ENCODE peak calls at places on chromosome 11, in five cellular contexts. U is GM12878, D is A549, R is HepG2, Y is K562. G is an unnamed sample.

GRCh38 chr11:116504541-116505149 is 268.1 kb downstream of the BUD13 start:
- DNase-seq in U (no peak), D (no peak), R (no peak), Y (no peak), G (no peak)

GRCh38 chr11:45880772-45881570 is 4.5 kb upstream of the MAPK8IP1 start:
- DNase-seq in U (no peak), D (no peak), R (no peak), Y (no peak), G (no peak)

GRCh38 chr11:36141595-36141994 is 147.6 kb downstream of the COMMD9 start:
- DNase-seq in U (no peak), D (no peak), R (no peak), Y (no peak), G (no peak)

GRCh38 chr11:85835729-85836128 is 19.5 kb upstream of the CCDC83 start:
- DNase-seq in U (no peak), D (no peak), R (no peak), Y (no peak), G (no peak)

GRCh38 chr11:55106391-55106790 is 155.6 kb upstream of the TRIM48 start:
- DNase-seq in U (no peak), D (no peak), R (no peak), Y (no peak), G (peak)

GRCh38 chr11:93187290-93187689 is 10.5 kb downstream of the SLC36A4 start:
- DNase-seq in U (no peak), D (no peak), R (no peak), Y (no peak), G (no peak)

GRCh38 chr11:74988541-74989268 is at the start of gene NEU3:
- DNase-seq in U (peak), D (peak), R (peak), Y (peak), G (peak)

GRCh38 chr11:65598258-65598699 is 2.7 kb upstream of the KCNK7 start:
- DNase-seq in U (no peak), D (no peak), R (no peak), Y (no peak), G (no peak)

GRCh38 chr11:71420455-71421241 is 27.5 kb downstream of the DHCR7 start:
- DNase-seq in U (peak), D (peak), R (peak), Y (peak), G (peak)

GRCh38 chr11:132409591-132410375 is 1039.4 kb downstream of the NTM start:
- DNase-seq in U (no peak), D (no peak), R (no peak), Y (no peak), G (no peak)

GRCh38 chr11:128550967-128551522 is 36.3 kb downstream of the ETS1 start:
- DNase-seq in U (no peak), D (no peak), R (no peak), Y (no peak), G (no peak)

GRCh38 chr11:105609341-105609781 is 512 bp upstream of the GRIA4 start:
- DNase-seq in U (no peak), D (no peak), R (peak), Y (peak), G (peak)

GRCh38 chr11:44066732-44067131 is 662 bp downstream of the ACCS start:
- DNase-seq in U (no peak), D (no peak), R (no peak), Y (peak), G (peak)

GRCh38 chr11:62600367-62601113 is 1.1 kb downstream of the MTA2 start:
- DNase-seq in U (no peak), D (no peak), R (no peak), Y (peak), G (peak)

DNA sequence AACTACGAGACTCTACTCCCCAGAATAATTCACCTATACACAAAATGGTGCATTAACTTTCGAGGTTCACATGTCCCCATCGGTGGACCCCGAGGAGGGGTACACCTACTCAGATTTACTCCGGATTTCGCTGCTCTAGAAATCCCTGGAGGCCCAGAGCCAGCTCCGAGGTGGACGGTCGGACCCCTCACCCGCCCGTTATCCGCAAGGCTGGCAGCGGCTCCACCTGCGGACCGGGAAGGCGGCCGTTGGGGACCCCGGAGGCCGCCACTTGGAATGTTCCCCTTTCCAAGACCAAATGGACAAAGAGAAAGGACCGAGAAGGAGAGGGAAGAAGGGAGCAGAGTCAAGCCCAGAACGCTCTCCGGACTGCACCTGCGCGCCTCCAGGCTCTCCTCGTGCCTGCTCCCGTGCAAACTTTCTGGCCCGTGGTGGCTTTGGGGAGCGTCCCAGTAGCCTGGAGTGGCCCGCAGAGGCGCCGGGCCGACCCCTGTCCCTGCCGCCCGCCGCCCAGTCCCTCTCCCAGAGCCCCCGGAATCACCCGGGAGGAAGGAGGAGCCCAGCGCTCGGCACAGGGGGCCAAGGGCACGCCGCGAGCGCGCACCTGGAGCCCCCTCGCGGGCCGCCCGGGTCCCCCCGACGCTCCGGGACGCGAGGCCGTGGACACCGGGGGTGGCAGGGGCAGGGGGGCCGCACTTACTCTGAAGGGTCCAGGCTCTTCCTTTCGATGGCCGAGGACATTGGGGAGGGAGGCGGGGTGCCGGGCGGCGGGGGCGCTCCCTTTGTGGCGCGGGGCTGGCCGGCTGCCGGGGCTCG is 23.0 kb downstream of the LMO2 start:
- DNase-seq in U (no peak), D (no peak), R (no peak), Y (peak), G (no peak)
- H3K4me3 ChIP-seq in U (peak), D (peak), R (no peak), Y (peak), G (no peak)

GRCh38 chr11:90288207-90288821 is 65.5 kb upstream of the CHORDC1 start:
- DNase-seq in U (no peak), D (peak), R (peak), Y (peak), G (peak)
- TF ChIP-seq MYC in U (no peak), D (no peak), R (no peak), Y (no peak), G (no peak)

DNA sequence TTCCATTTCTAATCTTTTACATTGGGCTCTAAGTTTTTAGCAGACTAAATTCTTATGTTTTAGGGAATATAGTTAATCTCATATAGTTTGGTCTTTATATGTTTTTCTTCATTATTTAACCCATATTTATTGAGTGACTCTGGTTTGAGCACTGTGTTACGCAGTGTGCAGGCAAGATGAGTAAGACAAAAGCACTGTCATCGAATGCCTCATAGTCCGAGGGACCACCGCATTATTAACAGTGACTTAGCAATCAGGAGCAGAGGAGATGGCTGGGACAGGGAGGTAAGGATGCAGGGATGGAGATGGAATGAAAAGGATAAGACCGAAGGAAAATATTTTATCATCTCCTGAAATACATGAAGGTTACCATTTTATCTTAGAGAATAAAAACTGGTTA is 65.2 kb upstream of the CTSC start:
- DNase-seq in U (no peak), D (no peak), R (no peak), Y (no peak), G (no peak)
- H3K4me3 ChIP-seq in U (no peak), D (no peak), R (no peak), Y (no peak), G (no peak)

DNA sequence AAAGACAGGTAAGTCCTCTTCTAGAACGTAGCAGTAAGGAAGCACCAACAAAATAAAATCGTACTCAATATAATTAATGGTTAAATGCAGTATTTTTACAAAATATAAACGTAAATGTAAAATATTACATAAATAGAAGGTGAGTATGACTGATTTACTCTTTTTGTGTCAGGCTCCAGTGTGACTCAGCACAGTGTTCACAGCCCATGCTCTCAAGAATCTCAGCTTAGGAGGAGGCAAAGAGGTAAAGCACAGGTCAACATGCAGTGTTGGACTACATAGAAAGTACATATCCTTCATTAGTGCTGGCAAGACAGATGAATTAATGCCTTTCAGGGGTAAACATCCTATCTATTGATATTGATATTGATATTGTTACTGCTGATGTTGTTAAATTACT is 2050.6 kb upstream of the RAG2 start:
- DNase-seq in U (no peak), D (no peak), R (no peak), Y (no peak), G (no peak)
- TF ChIP-seq MYC in U (no peak), D (no peak), R (no peak), Y (no peak), G (no peak)

GRCh38 chr11:108593214-108593909 is at the start of gene EXPH5:
- DNase-seq in U (peak), D (peak), R (peak), Y (peak), G (peak)

GRCh38 chr11:108592591-108593213 is 866 bp downstream of the EXPH5 start:
- DNase-seq in U (no peak), D (no peak), R (no peak), Y (peak), G (peak)

GRCh38 chr11:108596701-108597100 is 3.1 kb upstream of the EXPH5 start:
- DNase-seq in U (no peak), D (no peak), R (no peak), Y (no peak), G (peak)

GRCh38 chr11:108591893-108592292 is 1.7 kb downstream of the EXPH5 start:
- DNase-seq in U (no peak), D (no peak), R (no peak), Y (peak), G (no peak)

GRCh38 chr11:108593910-108594434 is 404 bp upstream of the EXPH5 start:
- DNase-seq in U (no peak), D (no peak), R (no peak), Y (no peak), G (no peak)
- H3K4me3 ChIP-seq in U (peak), D (peak), R (peak), Y (peak), G (peak)

G was measured in NB4.